ENCODE peak calls at places on chromosomes 7 and 10, in four cellular contexts. F, O, R and C are unnamed samples.

GRCh38 chr10:124701435-124701834 is 42.7 kb downstream of the FAM53B start:
- DNase-seq in O (peak; percentile 97), R (no peak), F (peak; percentile 54), C (no peak)

GRCh38 chr10:49628599-49628998 is 14.8 kb downstream of the CHAT start:
- DNase-seq in O (no peak), R (peak; percentile 26), F (no peak), C (no peak)

GRCh38 chr7:142478479-142479220 is 220.8 kb upstream of the PRSS58 start:
- DNase-seq in R (peak; percentile 54), O (no peak), F (no peak), C (no peak)

GRCh38 chr7:1418505-1419309 is 40.6 kb downstream of the MICALL2 start:
- DNase-seq in O (no peak), F (peak; percentile 26), R (peak; percentile 77), C (no peak)

GRCh38 chr7:73706122-73707044 is 13.1 kb downstream of the STX1A start:
- DNase-seq in O (no peak), F (peak; percentile 61), R (no peak), C (no peak)

GRCh38 chr10:93436577-93436976 is 45.6 kb downstream of the MYOF start:
- DNase-seq in R (no peak), F (peak; percentile 99), O (peak; percentile 81), C (peak; percentile 80)

GRCh38 chr10:100656479-100656878 is 88.9 kb upstream of the PAX2 start:
- DNase-seq in O (no peak), F (no peak), R (peak; percentile 63), C (no peak)

GRCh38 chr10:88693392-88694020 is 12.5 kb upstream of the LIPK start:
- DNase-seq in R (no peak), F (no peak), O (no peak), C (no peak)

GRCh38 chr7:27705200-27705594 is 34.8 kb upstream of the TAX1BP1 start:
- DNase-seq in F (no peak), R (no peak), O (no peak), C (no peak)

DNA sequence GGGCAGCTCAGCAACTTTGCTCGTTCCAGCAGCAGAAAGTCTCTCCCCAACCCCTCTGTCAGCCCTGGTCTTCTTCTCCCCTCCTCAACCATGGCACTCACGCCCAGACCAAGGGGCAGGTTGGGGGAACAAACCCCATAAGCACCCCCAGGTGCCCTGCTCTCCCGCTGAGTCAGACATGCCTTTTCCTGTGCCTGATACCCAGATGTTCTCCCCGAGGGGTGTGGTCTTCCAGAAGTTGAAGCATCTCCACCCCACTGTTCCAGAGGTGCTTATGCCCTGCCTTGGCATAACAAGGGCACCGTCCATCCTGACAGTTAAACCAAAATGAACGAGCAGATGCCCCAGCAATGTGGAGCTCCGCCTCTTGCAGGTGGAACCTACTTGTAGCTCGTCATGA is 67.1 kb downstream of the C10orf143 start:
- DNase-seq in F (no peak), O (peak; percentile 2), R (no peak), C (no peak)
- H3K36me3 ChIP-seq in F (no peaks in the 10 kb centered on the region), O (no peaks in the 10 kb centered on the region), R (no peaks in the 10 kb centered on the region), C (no peaks in the 10 kb centered on the region)

GRCh38 chr10:16156681-16157080 is 280.1 kb upstream of the PTER start:
- DNase-seq in R (no peak), O (no peak), F (no peak), C (no peak)

DNA sequence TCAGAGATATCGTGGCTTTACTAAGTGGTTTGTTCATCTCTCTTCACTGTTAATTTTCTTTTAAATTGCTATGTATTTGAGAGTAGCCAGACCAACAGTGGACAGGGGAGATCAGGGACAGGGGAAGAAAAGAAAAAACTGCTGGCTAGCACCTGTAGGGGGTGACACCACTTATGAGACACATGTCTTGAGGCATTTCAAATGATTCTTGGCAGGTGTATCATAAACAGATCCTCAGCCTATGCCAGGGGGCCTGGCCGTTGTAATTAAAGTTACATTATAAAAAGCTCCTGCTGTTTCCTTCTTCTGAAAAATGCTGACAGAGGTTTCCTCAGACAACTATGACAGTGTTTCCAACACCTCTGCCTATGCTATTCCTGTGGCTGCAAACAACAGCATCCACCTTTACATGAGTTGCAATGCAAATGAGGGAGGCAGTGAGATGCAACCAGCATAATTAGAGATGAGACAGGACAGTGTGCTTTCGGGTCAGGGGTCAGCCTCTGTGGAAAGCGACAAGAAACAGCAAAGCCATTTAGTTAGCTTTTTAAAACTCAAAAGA is 281.0 kb upstream of the PTER start:
- DNase-seq in O (no peak), F (no peak), R (no peak), C (no peak)
- TF ChIP-seq CTCF in O (no peak), F (no peak), R (no peak), C (no peak)

GRCh38 chr7:103727982-103728610 is 261.4 kb downstream of the RELN start:
- DNase-seq in O (no peak), R (no peak), F (no peak), C (no peak)

GRCh38 chr7:103729026-103729425 is 260.4 kb downstream of the RELN start:
- DNase-seq in O (no peak), F (no peak), R (no peak), C (peak; percentile 19)

GRCh38 chr7:103735377-103735776 is 254.1 kb downstream of the RELN start:
- DNase-seq in F (peak; percentile 71), O (no peak), R (no peak), C (peak; percentile 50)

DNA sequence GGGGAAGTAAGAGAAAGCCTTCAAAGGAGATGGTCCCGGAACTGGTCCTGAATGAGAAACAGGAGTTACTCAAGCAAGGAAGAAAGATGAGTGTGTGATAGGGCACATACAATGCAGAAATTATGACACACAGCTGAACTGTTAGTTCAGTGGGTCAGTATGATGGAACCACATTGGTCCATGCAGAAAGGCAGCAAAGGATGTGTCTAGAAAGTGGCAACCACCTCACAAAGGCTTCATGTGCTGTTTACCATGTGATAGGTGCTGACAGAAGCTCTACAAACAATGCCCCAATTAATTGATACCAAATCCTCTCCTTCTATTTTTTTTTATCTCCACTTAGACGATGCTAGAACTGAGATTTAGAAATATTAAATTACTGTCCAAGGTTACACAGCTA is 258.3 kb downstream of the RELN start:
- DNase-seq in F (no peak), O (no peak), R (no peak), C (no peak)
- H3K4me3 ChIP-seq in F (no peak overlapping the region), O (no peak overlapping the region), R (no peak overlapping the region), C (no peak overlapping the region)

GRCh38 chr10:28082885-28083284 is 84.0 kb upstream of the ODAD2 start:
- DNase-seq in R (no peak), F (no peak), O (no peak), C (no peak)

GRCh38 chr10:28091913-28092312 is 93.0 kb upstream of the ODAD2 start:
- DNase-seq in F (no peak), R (no peak), O (no peak), C (no peak)

GRCh38 chr10:28089467-28089866 is 90.6 kb upstream of the ODAD2 start:
- DNase-seq in R (no peak), F (peak; percentile 98), O (no peak), C (peak; percentile 60)

GRCh38 chr10:28090506-28090905 is 91.6 kb upstream of the ODAD2 start:
- DNase-seq in R (no peak), F (no peak), O (no peak), C (no peak)

GRCh38 chr10:28087675-28088351 is 88.9 kb upstream of the ODAD2 start:
- DNase-seq in F (peak; percentile 67), O (no peak), R (no peak), C (no peak)
- H3K36me3 ChIP-seq in F (no peaks in the 10 kb centered on the region), O (no peaks in the 10 kb centered on the region), R (peaks cover 4% of the 10 kb centered on the region), C (no peaks in the 10 kb centered on the region)

DNA sequence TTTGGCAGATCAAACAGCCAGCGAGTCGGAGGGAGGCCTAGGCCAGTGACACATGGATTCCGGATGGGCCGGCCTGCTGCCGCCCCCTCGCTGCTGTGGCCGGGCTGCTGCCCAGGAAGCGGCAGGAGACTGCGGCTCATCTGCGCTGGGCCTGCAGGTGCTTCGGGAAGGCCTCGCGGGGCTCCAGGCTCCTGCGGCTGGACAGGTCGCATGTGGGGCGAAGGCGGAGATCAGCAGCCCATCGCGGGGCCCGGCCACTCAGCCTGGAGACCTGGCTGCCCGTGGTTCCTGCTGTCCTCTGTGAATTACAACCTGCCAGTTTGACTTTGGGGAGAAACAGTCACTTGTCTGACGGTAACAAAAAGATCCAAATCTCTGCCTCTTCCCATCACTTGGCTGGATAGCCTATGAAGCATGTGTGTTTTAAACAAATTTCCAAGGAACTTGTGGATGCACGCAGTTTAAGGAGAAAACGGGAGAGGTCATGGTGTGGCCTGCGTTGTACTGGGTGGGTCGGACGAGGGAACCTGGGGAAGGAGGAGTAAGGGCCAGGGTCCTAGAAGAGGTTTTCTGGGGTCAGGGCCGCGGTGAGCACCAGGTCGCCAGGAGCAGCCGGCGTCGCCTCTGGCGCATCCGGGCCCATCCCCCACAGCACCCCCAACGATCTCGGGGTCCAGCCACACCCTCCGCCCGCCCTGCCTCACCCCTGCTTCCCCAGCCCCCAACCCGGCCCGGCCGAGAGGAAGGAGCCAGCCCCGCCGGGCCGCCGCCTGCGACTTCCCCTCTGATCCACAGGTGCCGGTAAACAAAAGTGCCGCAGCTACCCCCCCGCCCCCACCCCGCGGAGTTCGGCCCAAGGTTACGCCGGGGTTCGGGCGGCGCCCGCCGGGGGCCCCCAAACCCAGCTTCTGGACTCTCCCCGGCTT is 1.6 kb downstream of the SPOCK2 start:
- DNase-seq in O (peak; percentile 37), F (peak; percentile 34), R (no peak), C (no peak)
- TF ChIP-seq CTCF in O (no peak), F (no peak), R (no peak), C (peak; percentile 32)

DNA sequence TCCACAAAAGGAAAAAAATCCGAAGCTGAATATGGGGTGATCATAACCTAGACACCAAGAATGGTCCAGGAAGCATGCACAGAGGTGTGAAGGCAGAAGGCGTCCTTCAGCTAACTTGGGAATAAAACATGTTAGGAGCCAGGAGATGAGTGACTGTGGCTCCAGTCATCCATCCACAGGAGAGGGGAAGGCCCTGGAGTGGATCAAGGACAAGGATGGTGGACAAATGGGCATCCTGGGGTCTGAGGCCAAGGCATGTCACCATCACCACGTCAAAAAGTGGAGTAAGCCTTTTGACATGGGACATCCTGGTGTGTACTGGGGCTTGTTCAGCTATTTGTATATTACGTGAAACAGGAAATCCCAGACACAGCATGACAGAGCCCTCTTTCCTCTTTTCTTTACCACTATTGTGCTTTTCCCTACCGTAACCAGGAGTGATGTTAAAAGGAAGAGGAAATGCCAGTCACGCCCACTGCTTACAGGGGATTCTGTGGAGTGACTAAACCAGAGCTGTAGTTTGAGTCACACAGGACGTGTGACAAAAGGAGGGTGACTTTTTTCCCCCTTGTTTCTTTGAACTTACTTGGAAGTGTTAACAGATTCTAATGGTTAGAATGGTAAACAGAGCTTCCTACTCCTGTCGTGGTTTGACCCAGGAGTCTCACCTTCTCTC is 15.4 kb downstream of the ACSL5 start:
- DNase-seq in F (peak; percentile 26), O (no peak), R (no peak), C (peak; percentile 68)
- H3K4me3 ChIP-seq in F (no peak overlapping the region), O (no peak overlapping the region), R (no peak overlapping the region), C (no peak overlapping the region)

DNA sequence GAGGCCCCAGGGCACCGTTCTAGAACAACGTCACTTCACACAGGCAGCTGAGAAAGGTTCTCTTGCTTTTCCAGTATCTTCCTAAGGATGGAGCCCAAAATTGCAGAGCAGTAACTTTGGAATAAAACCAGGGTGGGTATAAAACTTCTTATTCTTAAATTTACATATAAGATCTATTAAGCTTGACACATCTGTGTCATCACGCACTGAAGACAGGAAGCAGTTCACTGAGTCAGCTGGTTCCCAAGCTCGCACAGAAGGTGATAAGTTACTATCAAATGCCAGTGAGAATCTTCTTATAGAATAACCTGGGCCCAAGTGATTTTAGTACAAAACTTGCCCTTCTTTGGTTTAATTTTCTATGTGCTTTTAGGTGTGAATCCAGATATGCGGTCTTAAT is 70.2 kb downstream of the RABGEF1 start:
- DNase-seq in F (no peak), R (no peak), O (no peak), C (no peak)
- H3K36me3 ChIP-seq in F (peaks cover 46% of the 10 kb centered on the region), R (no peaks in the 10 kb centered on the region), O (no peaks in the 10 kb centered on the region), C (peaks cover 3% of the 10 kb centered on the region)